ENCODE peak calls at places on chromosomes 7 and 10, in ten cellular contexts. F, O, P, D, Z, L, T, G, K and E are unnamed samples.

GRCh38 chr7:149773446-149774236 is at the start of gene ZNF467:
- DNase-seq in F (no peak), O (peak; percentile 77), P (peak; percentile 62), D (no peak), Z (no peak), L (peak; percentile 79), T (peak; percentile 80), G (peak; percentile 70), K (no peak), E (no peak)

GRCh38 chr10:108696792-108697477 is 1226.4 kb downstream of the XPNPEP1 start:
- DNase-seq in F (peak; percentile 53), O (no peak), P (no peak), D (no peak), Z (no peak), L (no peak), T (no peak), G (no peak), K (no peak), E (no peak)

GRCh38 chr10:126013489-126014281 is 117.3 kb downstream of the FANK1 start:
- DNase-seq in F (peak; percentile 35), O (no peak), P (no peak), D (peak; percentile 92), Z (peak; percentile 69), L (no peak), T (peak; percentile 49), G (no peak), K (peak; percentile 96), E (peak; percentile 39)

GRCh38 chr10:12638103-12638502 is 288.8 kb downstream of the CAMK1D start:
- DNase-seq in F (no peak), O (no peak), P (no peak), D (peak; percentile 23), Z (no peak), L (no peak), T (no peak), G (peak; percentile 85), K (peak; percentile 41), E (no peak)

GRCh38 chr10:108521827-108522503 is 1357.5 kb upstream of the SORCS1 start:
- DNase-seq in F (no peak), O (no peak), P (no peak), D (no peak), Z (no peak), L (no peak), T (no peak), G (no peak), K (no peak), E (no peak)

GRCh38 chr10:127612-128432 is 7.4 kb upstream of the ZMYND11 start:
- DNase-seq in F (peak; percentile 51), O (no peak), P (peak; percentile 15), D (no peak), Z (no peak), L (no peak), T (no peak), G (peak; percentile 27), K (no peak), E (no peak)

GRCh38 chr10:73814896-73815718 is 3.7 kb upstream of the NDST2 start:
- DNase-seq in F (no peak), O (no peak), P (no peak), D (peak; percentile 22), Z (no peak), L (no peak), T (peak; percentile 12), G (no peak), K (no peak), E (no peak)

GRCh38 chr10:91208645-91209044 is 11.8 kb upstream of the PCGF5 start:
- DNase-seq in F (no peak), O (no peak), P (no peak), D (no peak), Z (no peak), L (no peak), T (no peak), G (no peak), K (no peak), E (no peak)

GRCh38 chr7:149495785-149496641 is 1.6 kb downstream of the ZNF746 start:
- DNase-seq in F (no peak), O (peak; percentile 74), P (no peak), D (peak; percentile 81), Z (peak; percentile 75), L (peak; percentile 79), T (peak; percentile 87), G (peak; percentile 62), K (peak; percentile 76), E (peak; percentile 35)

GRCh38 chr7:82549616-82550285 is 106.2 kb upstream of the CACNA2D1 start:
- DNase-seq in F (no peak), O (no peak), P (no peak), D (no peak), Z (no peak), L (no peak), T (no peak), G (no peak), K (no peak), E (no peak)

GRCh38 chr10:31158000-31158658 is 126.5 kb upstream of the ZNF438 start:
- DNase-seq in F (no peak), O (no peak), P (no peak), D (peak; percentile 79), Z (no peak), L (no peak), T (peak; percentile 61), G (no peak), K (peak; percentile 37), E (no peak)

GRCh38 chr7:2474813-2475677 is 1.2 kb downstream of the GRIFIN start:
- DNase-seq in F (no peak), O (no peak), P (no peak), D (no peak), Z (no peak), L (no peak), T (no peak), G (no peak), K (no peak), E (no peak)

GRCh38 chr10:34813626-34814227 is 1.4 kb downstream of the PARD3 start:
- DNase-seq in F (no peak), O (no peak), P (no peak), D (peak; percentile 34), Z (no peak), L (no peak), T (peak; percentile 83), G (peak; percentile 33), K (peak; percentile 79), E (no peak)

GRCh38 chr7:39195967-39196366 is 218.3 kb downstream of the POU6F2 start:
- DNase-seq in F (no peak), O (no peak), P (no peak), D (no peak), Z (no peak), L (no peak), T (no peak), G (no peak), K (no peak), E (no peak)

GRCh38 chr7:89238156-89238555 is 442.6 kb upstream of the TEX47 start:
- DNase-seq in F (no peak), O (no peak), P (no peak), D (peak; percentile 82), Z (peak; percentile 64), L (no peak), T (no peak), G (no peak), K (peak; percentile 4), E (peak; percentile 1)

GRCh38 chr7:126541416-126541815 is 711.3 kb downstream of the GRM8 start:
- DNase-seq in F (no peak), O (no peak), P (no peak), D (no peak), Z (no peak), L (no peak), T (no peak), G (no peak), K (no peak), E (no peak)

GRCh38 chr7:143519411-143520131 is 41.9 kb downstream of the TAS2R41 start:
- DNase-seq in F (no peak), O (no peak), P (no peak), D (peak; percentile 89), Z (peak; percentile 44), L (peak; percentile 39), T (peak; percentile 79), G (no peak), K (peak; percentile 71), E (no peak)

GRCh38 chr7:70618020-70618551 is 513.9 kb upstream of the GALNT17 start:
- DNase-seq in F (no peak), O (no peak), P (no peak), D (no peak), Z (no peak), L (peak; percentile 20), T (no peak), G (no peak), K (no peak), E (no peak)
- TF ChIP-seq CTCF in F (no peak), O (no peak), P (no peak), D (no peak), Z (no peak), L (no peak), T (no peak), G (no peak), K (no peak), E (no peak)

GRCh38 chr7:101699884-101700283 is 70.8 kb upstream of the MYL10 start:
- DNase-seq in F (no peak), O (no peak), P (no peak), D (no peak), Z (no peak), L (no peak), T (no peak), G (no peak), K (no peak), E (no peak)

GRCh38 chr7:101700424-101700823 is 71.3 kb upstream of the MYL10 start:
- DNase-seq in F (no peak), O (no peak), P (no peak), D (no peak), Z (no peak), L (no peak), T (no peak), G (no peak), K (no peak), E (no peak)

GRCh38 chr7:101701153-101701794 is 72.2 kb upstream of the MYL10 start:
- DNase-seq in F (no peak), O (no peak), P (no peak), D (no peak), Z (no peak), L (no peak), T (no peak), G (peak; percentile 56), K (no peak), E (no peak)

GRCh38 chr7:101705327-101705726 is 76.2 kb upstream of the MYL10 start:
- DNase-seq in F (no peak), O (no peak), P (no peak), D (peak; percentile 3), Z (no peak), L (no peak), T (peak; percentile 40), G (no peak), K (no peak), E (no peak)

GRCh38 chr7:101702362-101702850 is 73.3 kb upstream of the MYL10 start:
- DNase-seq in F (no peak), O (no peak), P (no peak), D (peak; percentile 6), Z (no peak), L (no peak), T (no peak), G (peak; percentile 87), K (no peak), E (no peak)
- TF ChIP-seq CTCF in F (no peak), O (no peak), P (no peak), D (no peak), Z (no peak), L (no peak), T (no peak), G (peak; percentile 39), K (no peak), E (no peak)

GRCh38 chr7:134031835-134032617 is 95.1 kb upstream of the LRGUK start:
- DNase-seq in F (no peak), O (no peak), P (no peak), D (peak; percentile 4), Z (no peak), L (peak; percentile 24), T (peak; percentile 3), G (no peak), K (no peak), E (no peak)
- TF ChIP-seq CTCF in F (no peak), O (no peak), P (no peak), D (peak; percentile 11), Z (no peak), L (no peak), T (peak; percentile 18), G (no peak), K (peak; percentile 4), E (no peak)

GRCh38 chr10:53918755-53919154 is 882.3 kb downstream of the PCDH15 start:
- DNase-seq in F (no peak), O (no peak), P (no peak), D (no peak), Z (no peak), L (no peak), T (no peak), G (no peak), K (no peak), E (no peak)
- TF ChIP-seq CTCF in F (no peak), O (no peak), P (no peak), D (no peak), Z (no peak), L (no peak), T (no peak), G (no peak), K (no peak), E (no peak)